ENCODE peak calls at places on chromosome 21, in ten cellular contexts. A is body of pancreas, X is Peyer's patch, H is testis, P is sigmoid colon, C is adrenal gland, N is uterus, B is H54, I is K562, G is spleen. D is an unnamed sample.

GRCh38 chr21:15241997-15242767 is 177.4 kb upstream of the NRIP1 start:
- DNase-seq in C (no peak), G (no peak), X (no peak), H (no peak), P (no peak), A (no peak), N (no peak), I (no peak), B (no peak), D (no peak)

GRCh38 chr21:30072496-30072895 is 94.1 kb downstream of the CLDN17 start:
- DNase-seq in H (peak; percentile 53), I (no peak), G (no peak), C (peak; percentile 10), P (no peak), X (no peak), B (no peak), A (peak; percentile 19), N (no peak), D (peak; percentile 14)

GRCh38 chr21:43196789-43197188 is 28.0 kb downstream of the CRYAA start:
- DNase-seq in H (peak; percentile 82), X (no peak), C (no peak), G (peak; percentile 12), A (peak; percentile 23), P (peak; percentile 35), N (no peak), B (no peak), I (no peak), D (no peak)

GRCh38 chr21:43760391-43760958 is 15.6 kb downstream of the CSTB start:
- DNase-seq in B (no peak), P (no peak), I (no peak), N (no peak), C (no peak), H (no peak), A (no peak), X (no peak), G (no peak), D (no peak)

GRCh38 chr21:44337941-44338895 is 972 bp downstream of the CFAP410 start:
- DNase-seq in P (peak; percentile 91), N (peak; percentile 75), I (peak; percentile 72), G (peak; percentile 93), X (peak; percentile 33), C (peak; percentile 77), B (peak; percentile 86), H (peak; percentile 72), A (peak; percentile 70), D (peak; percentile 56)

GRCh38 chr21:26849428-26850115 is 4.4 kb upstream of the ADAMTS1 start:
- DNase-seq in C (no peak), X (no peak), G (no peak), I (peak; percentile 31), A (no peak), H (no peak), B (no peak), P (no peak), N (no peak), D (peak; percentile 47)

GRCh38 chr21:16305686-16306085 is 575.9 kb downstream of the USP25 start:
- DNase-seq in G (no peak), A (no peak), I (no peak), C (no peak), B (no peak), X (no peak), P (no peak), H (peak; percentile 32), N (peak; percentile 49), D (no peak)

GRCh38 chr21:35350965-35351364 is 301.9 kb upstream of the RUNX1 start:
- DNase-seq in X (no peak), H (no peak), B (no peak), C (no peak), P (no peak), I (no peak), A (no peak), N (no peak), G (no peak), D (no peak)

GRCh38 chr21:34693192-34693810 is 24.5 kb downstream of the CLIC6 start:
- DNase-seq in C (peak; percentile 37), B (peak; percentile 71), H (peak; percentile 68), G (no peak), P (no peak), N (peak; percentile 24), A (peak; percentile 49), X (peak; percentile 24), I (peak; percentile 74), D (peak; percentile 54)

GRCh38 chr21:41425954-41426655 is at the start of gene MX1:
- DNase-seq in I (no peak), B (no peak), A (peak; percentile 74), C (peak; percentile 75), G (peak; percentile 98), X (peak; percentile 88), N (peak; percentile 67), P (peak; percentile 84), H (peak; percentile 70), D (no peak)
- TF ChIP-seq POLR2A in I (no peak), B (peak; percentile 25), A (peak; percentile 47), C (peak; percentile 52), G (no peak), X (peak; percentile 89), N (peak; percentile 64), P (peak; percentile 56), H (no peak), D (no peak)

GRCh38 chr21:45366931-45367401 is 38.0 kb upstream of the COL18A1 start:
- DNase-seq in X (no peak), C (peak; percentile 82), A (peak; percentile 55), B (peak; percentile 99), N (peak; percentile 90), H (peak; percentile 69), P (peak; percentile 91), I (peak; percentile 77), G (no peak), D (no peak)
- TF ChIP-seq POLR2A in X (no peak), C (no peak), A (no peak), B (peak; percentile 48), N (no peak), H (no peak), P (no peak), I (no peak), G (no peak), D (no peak)

GRCh38 chr21:36765229-36765628 is 66.3 kb downstream of the SIM2 start:
- DNase-seq in B (no peak), N (no peak), H (no peak), G (no peak), A (no peak), I (no peak), P (no peak), C (no peak), X (no peak), D (no peak)

GRCh38 chr21:36766511-36766910 is 67.6 kb downstream of the SIM2 start:
- DNase-seq in I (no peak), H (no peak), N (no peak), X (no peak), P (no peak), G (no peak), A (no peak), C (no peak), B (no peak), D (no peak)

GRCh38 chr21:36767096-36767495 is 68.2 kb downstream of the SIM2 start:
- DNase-seq in X (no peak), G (no peak), I (no peak), C (no peak), P (no peak), N (no peak), A (no peak), B (no peak), H (no peak), D (no peak)

GRCh38 chr21:36769051-36769867 is 70.3 kb downstream of the SIM2 start:
- DNase-seq in G (no peak), X (no peak), P (no peak), H (peak; percentile 55), C (peak; percentile 46), B (no peak), I (no peak), A (no peak), N (no peak), D (no peak)

GRCh38 chr21:36768496-36768895 is 69.6 kb downstream of the SIM2 start:
- DNase-seq in C (no peak), G (no peak), X (no peak), I (no peak), A (no peak), B (no peak), N (no peak), P (no peak), H (no peak), D (no peak)
- TF ChIP-seq POLR2A in C (no peak), G (no peak), X (no peak), I (no peak), A (no peak), B (no peak), N (no peak), P (no peak), H (no peak), D (no peak)

GRCh38 chr21:39387461-39388037 is 38.7 kb upstream of the HMGN1 start:
- DNase-seq in X (peak; percentile 88), I (peak; percentile 100), P (peak; percentile 95), G (peak; percentile 96), B (peak; percentile 87), A (peak; percentile 89), H (peak; percentile 93), C (peak; percentile 93), N (peak; percentile 92), D (peak; percentile 93)

GRCh38 chr21:39384674-39385298 is 35.9 kb upstream of the HMGN1 start:
- DNase-seq in G (no peak), C (no peak), P (no peak), I (no peak), B (peak; percentile 31), A (no peak), H (no peak), N (no peak), X (no peak), D (no peak)

GRCh38 chr21:39386194-39386593 is 37.3 kb upstream of the HMGN1 start:
- DNase-seq in P (peak; percentile 69), H (peak; percentile 56), G (peak; percentile 79), B (no peak), N (peak; percentile 43), I (no peak), C (peak; percentile 53), A (peak; percentile 38), X (no peak), D (peak; percentile 40)

GRCh38 chr21:39386899-39387298 is 38.0 kb upstream of the HMGN1 start:
- DNase-seq in H (no peak), A (no peak), N (no peak), G (no peak), P (no peak), C (no peak), X (no peak), I (no peak), B (no peak), D (no peak)

GRCh38 chr21:39385299-39386145 is 36.6 kb upstream of the HMGN1 start:
- DNase-seq in P (peak; percentile 93), B (no peak), H (peak; percentile 83), G (peak; percentile 94), I (no peak), X (peak; percentile 43), C (peak; percentile 82), A (peak; percentile 95), N (peak; percentile 70), D (peak; percentile 85)
- TF ChIP-seq POLR2A in P (no peak), B (no peak), H (no peak), G (no peak), I (no peak), X (peak; percentile 21), C (no peak), A (peak; percentile 25), N (no peak), D (no peak)

D was measured in erythroblast.